ENCODE peak calls at places on chromosomes 13 and 19, in four cellular contexts. J, I, U and Q are unnamed samples.

GRCh38 chr13:21330126-21330861 is 128.8 kb downstream of the ZDHHC20 start:
- DNase-seq in J (no peak), I (peak; percentile 60), U (no peak), Q (no peak)

GRCh38 chr13:75870397-75870801 is 234.3 kb downstream of the LMO7 start:
- DNase-seq in J (no peak), I (no peak), U (no peak), Q (no peak)

GRCh38 chr13:42656136-42656535 is 82.2 kb downstream of the TNFSF11 start:
- DNase-seq in J (no peak), I (no peak), U (no peak), Q (peak; percentile 18)

GRCh38 chr19:947707-948533 is 22.1 kb downstream of the ARID3A start:
- DNase-seq in J (no peak), I (peak; percentile 92), U (no peak), Q (no peak)

GRCh38 chr19:44741841-44742352 is 6.6 kb upstream of the BCL3 start:
- DNase-seq in J (no peak), I (no peak), U (peak; percentile 78), Q (no peak)

GRCh38 chr19:6044056-6044805 is 66.1 kb downstream of the RFX2 start:
- DNase-seq in J (no peak), I (no peak), U (no peak), Q (no peak)

GRCh38 chr13:44906758-44907157 is 82.5 kb downstream of the NUFIP1 start:
- DNase-seq in J (no peak), I (no peak), U (no peak), Q (no peak)

GRCh38 chr19:33005440-33005839 is 33.4 kb downstream of the FAAP24 start:
- DNase-seq in J (no peak), I (no peak), U (no peak), Q (no peak)

GRCh38 chr13:20191902-20192469 is 752 bp downstream of the GJB2 start:
- DNase-seq in J (no peak), I (no peak), U (no peak), Q (no peak)

GRCh38 chr19:24101459-24102122 is 14.6 kb downstream of the ZNF254 start:
- DNase-seq in J (no peak), I (no peak), U (no peak), Q (no peak)

GRCh38 chr13:30422056-30422914 is at the start of gene UBE2L5:
- DNase-seq in J (no peak), I (no peak), U (peak; percentile 23), Q (no peak)

GRCh38 chr19:41795031-41795461 is 1.3 kb upstream of the CEACAM3 start:
- DNase-seq in J (peak; percentile 3), I (peak; percentile 23), U (peak; percentile 29), Q (peak; percentile 9)

GRCh38 chr13:25281937-25282332 is 5.4 kb downstream of the MTMR6 start:
- DNase-seq in J (no peak), I (no peak), U (no peak), Q (no peak)

GRCh38 chr13:33452873-33453558 is 167.5 kb upstream of the STARD13 start:
- DNase-seq in J (no peak), I (no peak), U (no peak), Q (no peak)

GRCh38 chr13:28586585-28587540 is 72.1 kb upstream of the POMP start:
- DNase-seq in J (no peak), I (no peak), U (no peak), Q (peak; percentile 47)

GRCh38 chr13:61316647-61317046 is 99.0 kb downstream of the PCDH20 start:
- DNase-seq in J (peak; percentile 13), I (no peak), U (no peak), Q (no peak)

GRCh38 chr19:17406039-17406886 is 833 bp upstream of the BST2 start:
- DNase-seq in J (no peak), I (no peak), U (no peak), Q (no peak)

GRCh38 chr19:17404621-17405249 is 695 bp downstream of the BST2 start:
- DNase-seq in J (no peak), I (no peak), U (no peak), Q (no peak)

GRCh38 chr19:17404015-17404414 is 1.4 kb downstream of the BST2 start:
- DNase-seq in J (no peak), I (no peak), U (no peak), Q (no peak)

GRCh38 chr19:17406887-17407196 is 1.4 kb upstream of the BST2 start:
- DNase-seq in J (no peak), I (no peak), U (no peak), Q (no peak)

GRCh38 chr19:17405250-17406038 is at the start of gene BST2:
- DNase-seq in J (no peak), I (peak; percentile 87), U (peak; percentile 93), Q (no peak)
- TF ChIP-seq ZNF274 in J (no peak), I (no peak), U (no peak), Q (no peak)

GRCh38 chr19:19223060-19223459 is 11.3 kb downstream of the NCAN start:
- DNase-seq in J (no peak), I (no peak), U (no peak), Q (no peak)

GRCh38 chr19:19226204-19226603 is 14.4 kb downstream of the NCAN start:
- DNase-seq in J (no peak), I (no peak), U (no peak), Q (no peak)

GRCh38 chr19:19224852-19225494 is 13.2 kb downstream of the NCAN start:
- DNase-seq in J (peak; percentile 73), I (no peak), U (peak; percentile 78), Q (peak; percentile 73)

GRCh38 chr19:19223636-19224035 is 11.9 kb downstream of the NCAN start:
- DNase-seq in J (no peak), I (no peak), U (no peak), Q (no peak)

GRCh38 chr19:19224150-19224851 is 12.5 kb downstream of the NCAN start:
- DNase-seq in J (no peak), I (no peak), U (no peak), Q (no peak)
- H3K4me3 ChIP-seq in J (peak overlapping the region; percentile 59), I (no peak overlapping the region), U (peak overlapping the region; percentile 45), Q (peak overlapping the region; percentile 40)

GRCh38 chr19:49475995-49476880 is 2.2 kb downstream of the FLT3LG start:
- DNase-seq in J (no peak), I (no peak), U (no peak), Q (no peak)
- TF ChIP-seq SUZ12 in J (no peak), I (no peak), U (peak; percentile 12), Q (no peak)

GRCh38 chr19:17348700-17349099 is 11.3 kb downstream of the GTPBP3 start:
- DNase-seq in J (peak; percentile 75), I (no peak), U (peak; percentile 42), Q (no peak)
- TF ChIP-seq ZNF274 in J (no peak), I (no peak), U (no peak), Q (no peak)

GRCh38 chr13:99498304-99499161 is 2.7 kb upstream of the TM9SF2 start:
- DNase-seq in J (peak; percentile 98), I (peak; percentile 90), U (peak; percentile 96), Q (peak; percentile 94)
- H3K4me3 ChIP-seq in J (peak overlapping the region; percentile 71), I (peak overlapping the region; percentile 80), U (peak overlapping the region; percentile 76), Q (peak overlapping the region; percentile 61)

GRCh38 chr19:14147797-14148605 is 11.6 kb upstream of the ASF1B start:
- DNase-seq in J (no peak), I (no peak), U (peak; percentile 39), Q (peak; percentile 28)
- TF ChIP-seq SUZ12 in J (no peak), I (no peak), U (no peak), Q (no peak)

GRCh38 chr19:7098701-7099596 is 29.4 kb downstream of the ZNF557 start:
- DNase-seq in J (peak; percentile 88), I (peak; percentile 84), U (peak; percentile 80), Q (peak; percentile 92)
- TF ChIP-seq ZNF274 in J (no peak), I (no peak), U (no peak), Q (no peak)